ENCODE peak calls at places on chromosomes 13 and 19, in four cellular contexts. P is fibroblast of lung, X is fibroblast of pulmonary artery, Q is BJ. E is an unnamed sample.

GRCh38 chr19:32869369-32870153 is at the start of gene SLC7A9:
- DNase-seq in P (no peak), X (no peak), Q (no peak), E (no peak)

GRCh38 chr19:49938662-49939061 is 9.4 kb upstream of the NUP62 start:
- DNase-seq in P (no peak), X (no peak), Q (no peak), E (no peak)

GRCh38 chr19:19526581-19527370 is 1.9 kb upstream of the YJEFN3 start:
- DNase-seq in P (no peak), X (no peak), Q (no peak), E (no peak)

GRCh38 chr13:99312493-99312883 is 5.3 kb upstream of the GPR183 start:
- DNase-seq in P (peak), X (peak), Q (peak), E (peak)

GRCh38 chr13:96093296-96094006 is 3.5 kb downstream of the HS6ST3 start:
- DNase-seq in P (no peak), X (no peak), Q (no peak), E (no peak)

GRCh38 chr13:94620286-94620896 is 18.7 kb downstream of the GPR180 start:
- DNase-seq in P (peak), X (peak), Q (no peak), E (peak)

GRCh38 chr19:589693-590395 is at the start of gene HCN2:
- DNase-seq in P (no peak), X (no peak), Q (no peak), E (no peak)

GRCh38 chr13:94972262-94972661 is 259.9 kb upstream of the SOX21 start:
- DNase-seq in P (no peak), X (no peak), Q (no peak), E (no peak)

GRCh38 chr13:76523740-76524382 is 362.3 kb downstream of the KCTD12 start:
- DNase-seq in P (peak), X (no peak), Q (no peak), E (no peak)

GRCh38 chr13:37602743-37603381 is 4.3 kb upstream of the POSTN start:
- DNase-seq in P (peak), X (peak), Q (no peak), E (peak)

GRCh38 chr13:111319998-111320911 is at the start of gene TEX29:
- DNase-seq in P (no peak), X (no peak), Q (no peak), E (no peak)

GRCh38 chr13:105961438-105961837 is 574.0 kb downstream of the EFNB2 start:
- DNase-seq in P (no peak), X (no peak), Q (no peak), E (no peak)

GRCh38 chr19:11485245-11485837 is 4.5 kb upstream of the ELAVL3 start:
- DNase-seq in P (no peak), X (no peak), Q (no peak), E (no peak)

GRCh38 chr19:4684312-4685095 is 14.4 kb upstream of the MYDGF start:
- DNase-seq in P (no peak), X (no peak), Q (no peak), E (no peak)

DNA sequence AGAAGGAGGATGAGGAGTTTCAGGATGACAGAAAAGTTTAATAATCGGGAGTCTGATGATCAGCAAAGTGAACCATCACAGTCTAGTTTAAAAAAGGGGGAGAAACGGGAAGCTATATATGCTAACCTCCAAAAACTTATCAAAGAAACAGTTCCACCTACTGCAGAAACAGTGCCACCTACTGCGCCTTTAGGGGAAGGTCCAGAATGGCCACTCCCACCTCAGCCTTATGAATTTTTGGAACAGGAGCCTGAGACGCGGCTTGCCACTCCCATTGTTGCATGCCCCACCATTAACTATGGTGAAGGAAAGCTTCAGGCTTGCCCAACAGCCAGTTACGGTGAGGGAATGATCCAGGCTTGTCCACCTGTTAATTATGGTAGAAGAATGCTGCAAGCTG is 929.0 kb downstream of the SLITRK6 start:
- DNase-seq in P (no peak), X (no peak), Q (no peak), E (no peak)
- TF ChIP-seq CTCF in P (no peak), X (peak), Q (peak), E (no peak)

GRCh38 chr19:33997690-33998089 is 174.6 kb upstream of the LSM14A start:
- DNase-seq in P (no peak), X (no peak), Q (no peak), E (no peak)
- TF ChIP-seq CTCF in P (no peak), X (no peak), Q (peak), E (no peak)

GRCh38 chr19:15123031-15123890 is 16.1 kb downstream of the SYDE1 start:
- DNase-seq in P (no peak), X (no peak), Q (no peak), E (no peak)

GRCh38 chr19:15126511-15126910 is 19.3 kb downstream of the SYDE1 start:
- DNase-seq in P (no peak), X (no peak), Q (no peak), E (no peak)

GRCh38 chr19:15124572-15125231 is 17.5 kb downstream of the SYDE1 start:
- DNase-seq in P (no peak), X (no peak), Q (no peak), E (peak)

GRCh38 chr19:15123900-15124299 is 16.7 kb downstream of the SYDE1 start:
- DNase-seq in P (no peak), X (peak), Q (no peak), E (peak)

DNA sequence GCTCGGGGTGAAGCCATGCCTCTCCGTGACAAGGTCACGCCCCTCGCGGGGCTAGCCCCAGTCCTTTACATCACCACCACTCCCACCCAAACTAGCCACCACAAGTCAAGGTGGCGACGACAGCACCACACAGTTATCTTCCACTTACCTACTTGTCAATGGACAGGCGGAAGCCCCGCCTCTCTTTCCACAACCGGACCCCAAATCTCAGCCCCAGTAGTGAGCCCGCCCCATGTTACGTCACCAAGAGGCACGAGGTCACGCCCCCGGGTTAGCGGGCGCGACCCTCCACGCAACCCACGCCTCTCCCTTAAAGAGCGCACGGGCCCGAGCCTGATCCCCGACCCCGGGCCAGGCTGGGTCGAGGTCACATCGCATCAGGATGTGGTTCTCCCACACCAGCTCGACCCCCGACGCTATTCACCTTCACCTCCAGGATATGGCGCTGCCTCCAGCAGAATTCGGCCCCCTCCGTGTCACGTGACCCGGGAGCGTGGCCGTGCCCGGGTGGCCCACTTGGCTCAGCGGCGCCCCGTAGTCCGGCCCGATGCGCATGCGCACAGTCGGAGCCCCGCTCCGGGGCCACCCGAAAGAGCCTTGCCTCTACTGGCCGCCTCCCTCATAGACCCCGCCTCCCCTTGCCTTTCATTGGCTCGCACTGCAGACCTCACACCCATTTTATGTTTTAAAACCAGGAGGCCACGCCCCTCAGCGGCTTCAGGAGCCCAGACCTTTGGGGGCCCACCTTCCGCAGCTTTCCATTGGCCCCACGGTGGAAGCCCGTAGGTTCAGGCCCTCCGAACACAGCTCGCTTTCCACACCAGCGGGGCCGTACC is 18.2 kb downstream of the SYDE1 start:
- DNase-seq in P (peak), X (peak), Q (peak), E (peak)
- TF ChIP-seq CTCF in P (no peak), X (no peak), Q (no peak), E (peak)

DNA sequence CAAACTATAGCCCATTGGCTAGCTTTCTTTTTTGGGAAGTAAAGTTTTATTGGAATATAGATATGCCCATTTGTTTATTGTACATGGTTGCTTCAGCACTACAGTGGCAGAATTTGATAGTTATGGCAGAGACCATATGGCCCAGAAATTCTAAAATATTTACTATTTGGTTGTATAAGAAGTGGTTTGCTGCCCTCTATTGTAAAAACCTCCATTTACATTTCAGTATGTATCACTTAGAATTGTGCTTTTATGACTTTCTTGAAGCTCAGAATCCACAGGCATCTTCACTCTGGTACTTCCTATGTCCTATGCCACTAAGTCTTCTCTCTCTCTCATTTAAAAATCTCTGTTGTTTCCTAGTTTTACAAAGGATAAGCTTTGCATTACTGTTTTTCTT is 37.7 kb downstream of the DLEU7 start:
- DNase-seq in P (peak), X (peak), Q (no peak), E (peak)
- TF ChIP-seq CTCF in P (no peak), X (no peak), Q (no peak), E (peak)

GRCh38 chr13:54162069-54162468 is 1133.5 kb downstream of the OLFM4 start:
- DNase-seq in P (no peak), X (no peak), Q (no peak), E (no peak)
- TF ChIP-seq CTCF in P (no peak), X (no peak), Q (no peak), E (no peak)

DNA sequence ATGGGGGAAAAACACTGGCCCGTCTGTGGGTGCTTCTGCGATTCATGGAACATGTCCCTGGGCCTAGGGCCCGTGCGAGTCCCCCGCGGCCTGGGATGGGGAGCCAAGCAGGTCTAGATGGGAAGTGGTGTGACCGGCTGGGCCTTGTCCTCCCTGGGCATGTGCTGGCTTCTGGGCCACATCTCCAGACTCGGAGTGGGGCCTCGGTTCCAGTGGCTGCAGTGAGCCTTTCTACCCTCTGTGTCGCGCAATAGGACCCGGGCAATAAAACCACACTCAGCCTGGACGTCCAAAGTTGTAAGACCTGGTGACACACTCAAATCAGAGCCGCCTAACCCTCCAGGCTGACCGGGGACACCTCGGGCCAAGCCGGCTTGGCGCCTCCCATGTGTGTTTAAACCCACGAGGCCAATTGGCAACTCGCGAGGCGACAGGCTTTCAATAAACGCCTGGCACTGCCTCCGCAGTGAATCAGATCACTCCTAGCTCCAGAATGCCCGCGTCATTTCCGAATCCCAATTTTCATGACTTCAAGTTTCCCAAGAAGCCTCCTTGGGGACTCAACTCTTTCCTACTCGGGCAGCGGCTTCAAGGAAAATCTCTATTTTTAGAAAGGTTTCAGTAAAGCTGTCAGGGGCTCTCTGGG is 57.3 kb downstream of the KLF2 start:
- DNase-seq in P (no peak), X (peak), Q (no peak), E (no peak)
- TF ChIP-seq CTCF in P (no peak), X (no peak), Q (no peak), E (no peak)

GRCh38 chr19:10421240-10421948 is 1.1 kb downstream of the PDE4A start:
- DNase-seq in P (no peak), X (no peak), Q (no peak), E (no peak)
- TF ChIP-seq CTCF in P (peak), X (no peak), Q (no peak), E (no peak)

DNA sequence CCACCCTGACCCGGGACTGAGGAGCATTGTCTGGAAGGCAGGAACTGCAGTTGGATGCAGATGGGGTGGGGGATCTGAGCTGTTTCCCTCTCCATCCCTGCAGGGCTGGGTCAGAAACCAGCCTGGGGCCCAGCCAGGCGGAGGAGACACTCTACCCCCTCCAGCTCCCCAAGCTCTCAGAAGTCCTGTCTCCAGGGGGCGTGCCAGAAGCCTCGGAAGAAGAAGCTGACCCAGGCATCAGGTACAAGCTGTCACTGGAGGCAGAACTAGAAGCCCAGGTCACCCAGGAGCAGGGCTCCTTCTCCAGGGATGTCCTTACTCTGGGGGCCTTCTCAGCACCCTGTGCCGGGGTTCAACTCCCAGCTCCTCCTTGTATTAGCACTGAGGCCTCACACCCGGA is 15.5 kb downstream of the SIX5 start:
- DNase-seq in P (no peak), X (no peak), Q (no peak), E (no peak)
- TF ChIP-seq CTCF in P (no peak), X (no peak), Q (no peak), E (no peak)